ENCODE peak calls at places on chromosomes 3 and 15, in six cellular contexts. D, Q, R, K, N and P are unnamed samples.

GRCh38 chr3:73950781-73951180 is 326.0 kb upstream of the PDZRN3 start:
- DNase-seq in D (no peak), Q (no peak), R (no peak), K (no peak), N (no peak), P (no peak)

GRCh38 chr3:138253609-138254008 is 66.5 kb downstream of the ARMC8 start:
- DNase-seq in D (no peak), Q (no peak), R (no peak), K (no peak), N (no peak), P (no peak)

GRCh38 chr3:195906865-195907729 is 1.3 kb downstream of the TNK2 start:
- DNase-seq in D (no peak), Q (no peak), R (no peak), K (peak), N (no peak), P (no peak)

GRCh38 chr15:99955532-99955931 is 222.3 kb upstream of the LYSMD4 start:
- DNase-seq in D (no peak), Q (no peak), R (no peak), K (no peak), N (no peak), P (no peak)

GRCh38 chr15:101045835-101046691 is 126.9 kb downstream of the LRRK1 start:
- DNase-seq in D (no peak), Q (peak), R (peak), K (no peak), N (no peak), P (no peak)

GRCh38 chr3:78887608-78888011 is 880.2 kb downstream of the ROBO1 start:
- DNase-seq in D (no peak), Q (no peak), R (no peak), K (no peak), N (peak), P (no peak)

GRCh38 chr15:36361351-36361870 is 218.0 kb upstream of the CDIN1 start:
- DNase-seq in D (no peak), Q (no peak), R (no peak), K (no peak), N (peak), P (no peak)

GRCh38 chr3:65810277-65810676 is 228.4 kb downstream of the MAGI1 start:
- DNase-seq in D (no peak), Q (no peak), R (no peak), K (no peak), N (no peak), P (no peak)

GRCh38 chr3:170352936-170353335 is 4.6 kb upstream of the SKIL start:
- DNase-seq in D (no peak), Q (no peak), R (no peak), K (no peak), N (no peak), P (no peak)